ENCODE peak calls at places on chromosomes 5 and 9, in five cellular contexts. Q is mesendoderm; B is iPS DF 6.9; S is adrenal gland; R is CD8-positive, alpha-beta T cell. F is an unnamed sample.
A peak's percentile ranks its signal among the peaks of the same experiment; 100 is the strongest.

GRCh38 chr5:3601929-3602712 is 6.5 kb downstream of the IRX1 start:
- DNase-seq in Q (peak; percentile 19), B (no peak), S (no peak), R (no peak), F (no peak)

GRCh38 chr5:65663804-65664521 is 39.1 kb downstream of the SHLD3 start:
- DNase-seq in Q (peak; percentile 83), B (peak; percentile 16), S (no peak), R (no peak), F (no peak)

GRCh38 chr5:73564644-73565165 is 734 bp downstream of the ANKRA2 start:
- DNase-seq in Q (peak; percentile 2), B (no peak), S (no peak), R (no peak), F (no peak)

GRCh38 chr9:128910906-128911305 is 9.9 kb upstream of the PHYHD1 start:
- DNase-seq in Q (no peak), B (no peak), S (no peak), R (no peak), F (no peak)

GRCh38 chr9:121280715-121281613 is 13.0 kb downstream of the GSN start:
- DNase-seq in Q (no peak), B (no peak), S (no peak), R (no peak), F (no peak)

GRCh38 chr9:122498883-122499288 is 11.7 kb upstream of the OR1J2 start:
- DNase-seq in Q (peak; percentile 58), B (peak; percentile 13), S (no peak), R (no peak), F (no peak)

GRCh38 chr5:34001231-34001935 is 6.5 kb downstream of the AMACR start:
- DNase-seq in Q (peak; percentile 57), B (no peak), S (no peak), R (no peak), F (peak; percentile 20)

GRCh38 chr9:27394826-27395201 is 97.9 kb upstream of the EQTN start:
- DNase-seq in Q (no peak), B (no peak), S (no peak), R (no peak), F (no peak)

GRCh38 chr5:34698754-34699153 is 42.6 kb downstream of the RAI14 start:
- DNase-seq in Q (no peak), B (no peak), S (no peak), R (no peak), F (no peak)

GRCh38 chr9:116565986-116566385 is 121.1 kb upstream of the TRIM32 start:
- DNase-seq in Q (no peak), B (no peak), S (no peak), R (no peak), F (no peak)

GRCh38 chr9:76018244-76018643 is 127.8 kb downstream of the PCSK5 start:
- DNase-seq in Q (no peak), B (no peak), S (no peak), R (no peak), F (no peak)

GRCh38 chr5:168047043-168047668 is 244.3 kb upstream of the WWC1 start:
- DNase-seq in Q (peak; percentile 89), B (peak; percentile 55), S (peak; percentile 16), R (no peak), F (no peak)

GRCh38 chr5:67774796-67775195 is 440.8 kb upstream of the PIK3R1 start:
- DNase-seq in Q (no peak), B (no peak), S (no peak), R (no peak), F (no peak)

GRCh38 chr9:69671904-69672827 is at the start of gene APBA1:
- DNase-seq in Q (peak; percentile 58), B (no peak), S (peak; percentile 49), R (no peak), F (peak; percentile 73)

GRCh38 chr9:125493861-125494554 is 213.0 kb downstream of the MAPKAP1 start:
- DNase-seq in Q (no peak), B (no peak), S (no peak), R (no peak), F (no peak)

GRCh38 chr9:98805506-98806272 is 1.8 kb upstream of the GALNT12 start:
- DNase-seq in Q (no peak), B (no peak), S (peak; percentile 58), R (no peak), F (no peak)

GRCh38 chr5:90569084-90569483 is 10.5 kb downstream of the ADGRV1 start:
- DNase-seq in Q (no peak), B (no peak), S (no peak), R (no peak), F (no peak)

GRCh38 chr9:79127661-79128060 is 444.1 kb upstream of the TLE4 start:
- DNase-seq in Q (no peak), B (no peak), S (no peak), R (no peak), F (no peak)

GRCh38 chr9:75149841-75150241 is 61.5 kb downstream of the OSTF1 start:
- DNase-seq in Q (no peak), B (no peak), S (no peak), R (no peak), F (no peak)

GRCh38 chr5:24535646-24536045 is 109.1 kb downstream of the CDH10 start:
- DNase-seq in Q (peak; percentile 23), B (no peak), S (no peak), R (no peak), F (no peak)

GRCh38 chr5:74127377-74128338 is 501.7 kb downstream of the ARHGEF28 start:
- DNase-seq in Q (peak; percentile 67), B (no peak), S (peak; percentile 10), R (no peak), F (no peak)

GRCh38 chr5:177085985-177086917 is at the start of gene FGFR4:
- DNase-seq in Q (peak; percentile 91), B (peak; percentile 57), S (peak; percentile 78), R (peak; percentile 26), F (no peak)

GRCh38 chr9:124257070-124257864 is 482 bp upstream of the NEK6 start:
- DNase-seq in Q (peak; percentile 58), B (no peak), S (no peak), R (no peak), F (no peak)

GRCh38 chr5:58493136-58493535 is 1.9 kb downstream of the GAPT start:
- DNase-seq in Q (no peak), B (no peak), S (no peak), R (no peak), F (no peak)

GRCh38 chr5:96284727-96285389 is 148.2 kb downstream of the PCSK1 start:
- DNase-seq in Q (no peak), B (no peak), S (no peak), R (no peak), F (no peak)

GRCh38 chr5:96288166-96288844 is 144.7 kb downstream of the PCSK1 start:
- DNase-seq in Q (no peak), B (no peak), S (no peak), R (no peak), F (no peak)

GRCh38 chr5:96288845-96289185 is 144.2 kb downstream of the PCSK1 start:
- DNase-seq in Q (no peak), B (no peak), S (no peak), R (no peak), F (no peak)

GRCh38 chr5:96285823-96286222 is 147.2 kb downstream of the PCSK1 start:
- DNase-seq in Q (no peak), B (no peak), S (no peak), R (no peak), F (no peak)

GRCh38 chr5:96287181-96287580 is 145.9 kb downstream of the PCSK1 start:
- DNase-seq in Q (no peak), B (no peak), S (no peak), R (no peak), F (no peak)
- H3K27ac ChIP-seq in Q (no peak overlapping the region), B (no peak overlapping the region), S (no peak overlapping the region), R (no peak overlapping the region), F (no peak overlapping the region)

DNA sequence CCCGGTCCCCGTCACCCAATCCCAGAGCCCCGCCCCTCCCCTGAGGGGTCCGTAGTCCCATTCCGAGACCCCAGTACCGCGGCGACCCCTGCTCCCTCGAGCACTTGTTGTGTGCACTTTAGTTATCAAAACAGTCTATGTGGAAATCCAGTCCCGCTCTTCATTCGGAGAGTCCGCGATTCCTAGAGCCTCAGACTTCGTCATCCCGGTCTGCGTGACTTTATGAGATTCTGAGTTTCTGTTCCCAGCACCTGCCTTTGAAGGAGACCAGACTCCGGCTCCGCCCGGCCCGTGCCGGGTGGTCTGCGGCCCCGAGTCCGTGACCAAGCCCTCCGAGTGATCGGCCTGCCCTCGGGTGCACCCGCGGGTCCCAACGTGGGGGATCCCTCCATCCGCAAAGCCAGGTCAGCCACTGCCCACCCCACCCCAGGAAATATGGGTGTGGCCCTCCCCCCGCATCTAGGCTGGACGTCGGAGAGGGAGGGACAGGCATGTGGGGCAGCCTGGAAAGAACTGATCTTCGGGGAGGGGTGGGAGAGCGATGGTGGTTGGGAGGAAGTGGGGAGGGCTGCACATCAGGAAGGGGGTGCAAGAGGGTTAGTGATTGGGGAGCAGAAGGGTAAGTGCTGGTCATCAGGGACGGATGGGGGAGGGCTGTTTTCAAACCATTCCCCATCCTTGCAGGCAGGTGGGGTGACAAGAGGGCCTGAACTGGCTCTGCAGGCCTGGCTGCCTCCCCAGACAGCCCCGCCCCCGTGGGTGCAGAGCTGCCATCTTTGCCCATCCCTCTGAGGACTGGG is 571 bp downstream of the LRSAM1 start:
- DNase-seq in Q (peak; percentile 59), B (no peak), S (peak; percentile 53), R (peak; percentile 17), F (peak; percentile 43)
- H3K27ac ChIP-seq in Q (no peak overlapping the region), B (no peak overlapping the region), S (peak overlapping the region; percentile 93), R (peak overlapping the region; percentile 85), F (peak overlapping the region; percentile 89)

DNA sequence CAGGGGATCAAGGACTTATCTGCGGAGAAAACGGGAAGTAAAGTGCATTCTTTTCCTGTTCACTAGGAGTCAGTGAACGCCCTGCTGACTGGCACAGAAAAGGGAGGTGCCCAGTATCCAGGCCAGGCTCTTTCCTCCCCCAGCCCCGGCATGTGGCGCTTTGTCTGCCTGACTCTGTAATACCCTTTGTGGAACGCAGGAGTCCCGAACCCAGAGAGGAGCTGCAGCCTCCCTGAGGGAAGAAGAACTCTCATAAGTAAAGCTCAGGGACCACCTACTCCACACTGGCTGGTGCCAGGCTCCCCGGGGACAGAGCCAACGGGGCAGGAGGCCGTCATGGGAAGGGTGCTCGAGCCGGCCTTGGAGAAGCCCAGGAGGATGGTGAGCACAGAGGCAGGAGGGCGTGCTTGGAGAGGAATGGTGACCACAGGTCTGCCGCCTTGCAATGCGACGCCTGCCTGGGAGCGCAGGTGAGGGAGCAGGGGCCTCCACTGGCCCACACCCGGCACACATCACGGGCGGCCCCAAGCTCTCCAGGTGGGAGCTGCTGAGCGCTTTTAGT is 31.5 kb downstream of the VAV2 start:
- DNase-seq in Q (peak; percentile 26), B (no peak), S (peak; percentile 66), R (no peak), F (no peak)
- H3K27ac ChIP-seq in Q (no peak overlapping the region), B (no peak overlapping the region), S (peak overlapping the region; percentile 54), R (no peak overlapping the region), F (no peak overlapping the region)

DNA sequence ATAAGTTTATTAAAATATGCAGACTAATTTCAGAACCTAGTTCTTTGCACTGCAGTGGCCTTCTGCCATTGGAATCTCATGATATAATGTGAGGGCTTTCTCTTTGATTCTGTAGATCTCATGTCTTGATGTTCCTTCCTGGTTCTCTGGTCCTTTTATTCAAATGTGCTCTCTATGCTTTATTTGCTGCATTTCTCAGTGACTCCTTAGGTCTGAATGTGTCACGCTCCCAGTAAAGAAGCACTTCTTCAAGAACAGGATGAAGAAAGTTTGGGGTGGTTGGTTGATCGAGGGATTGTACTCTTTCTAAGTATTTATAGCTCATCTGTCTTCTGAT is 122.6 kb downstream of the GDNF start:
- DNase-seq in Q (no peak), B (no peak), S (no peak), R (no peak), F (no peak)
- H3K27ac ChIP-seq in Q (no peak overlapping the region), B (no peak overlapping the region), S (no peak overlapping the region), R (no peak overlapping the region), F (no peak overlapping the region)

F was measured in caudate nucleus.